ENCODE peak calls at places on chromosome X, in four cellular contexts. Y is PC-9, N is PC-3, X is keratinocyte. S is an unnamed sample.

GRCh38 chrX:13716905-13717304 is 17.5 kb downstream of the TRAPPC2 start:
- DNase-seq in Y (no peak), N (no peak), X (no peak), S (no peak)

GRCh38 chrX:45557390-45557789 is 356.7 kb upstream of the DIPK2B start:
- DNase-seq in N (peak; percentile 43), X (no peak), Y (no peak), S (peak; percentile 25)

GRCh38 chrX:7586126-7586525 is 256.8 kb upstream of the VCX start:
- DNase-seq in N (peak; percentile 53), X (no peak), Y (no peak), S (peak; percentile 16)

GRCh38 chrX:96770315-96770714 is 85.7 kb downstream of the DIAPH2 start:
- DNase-seq in X (no peak), Y (no peak), N (peak; percentile 52), S (no peak)

GRCh38 chrX:65686246-65686645 is 18.8 kb downstream of the MSN start:
- DNase-seq in Y (no peak), N (no peak), X (no peak), S (no peak)

GRCh38 chrX:46690818-46691217 is 68.1 kb downstream of the SLC9A7 start:
- DNase-seq in Y (no peak), N (no peak), X (no peak), S (no peak)

GRCh38 chrX:54721424-54721823 is 76.6 kb downstream of the ITIH6 start:
- DNase-seq in Y (peak; percentile 8), X (no peak), N (peak; percentile 76), S (peak; percentile 60)

GRCh38 chrX:120309873-120310730 is 1.2 kb downstream of the TMEM255A start:
- DNase-seq in Y (peak; percentile 51), N (peak; percentile 38), X (peak; percentile 2), S (no peak)

GRCh38 chrX:7061429-7061828 is 86.1 kb upstream of the STS start:
- DNase-seq in Y (no peak), N (peak; percentile 36), X (no peak), S (no peak)

GRCh38 chrX:68843992-68844391 is 15.2 kb downstream of the EFNB1 start:
- DNase-seq in X (no peak), N (peak; percentile 59), Y (no peak), S (peak; percentile 68)

DNA sequence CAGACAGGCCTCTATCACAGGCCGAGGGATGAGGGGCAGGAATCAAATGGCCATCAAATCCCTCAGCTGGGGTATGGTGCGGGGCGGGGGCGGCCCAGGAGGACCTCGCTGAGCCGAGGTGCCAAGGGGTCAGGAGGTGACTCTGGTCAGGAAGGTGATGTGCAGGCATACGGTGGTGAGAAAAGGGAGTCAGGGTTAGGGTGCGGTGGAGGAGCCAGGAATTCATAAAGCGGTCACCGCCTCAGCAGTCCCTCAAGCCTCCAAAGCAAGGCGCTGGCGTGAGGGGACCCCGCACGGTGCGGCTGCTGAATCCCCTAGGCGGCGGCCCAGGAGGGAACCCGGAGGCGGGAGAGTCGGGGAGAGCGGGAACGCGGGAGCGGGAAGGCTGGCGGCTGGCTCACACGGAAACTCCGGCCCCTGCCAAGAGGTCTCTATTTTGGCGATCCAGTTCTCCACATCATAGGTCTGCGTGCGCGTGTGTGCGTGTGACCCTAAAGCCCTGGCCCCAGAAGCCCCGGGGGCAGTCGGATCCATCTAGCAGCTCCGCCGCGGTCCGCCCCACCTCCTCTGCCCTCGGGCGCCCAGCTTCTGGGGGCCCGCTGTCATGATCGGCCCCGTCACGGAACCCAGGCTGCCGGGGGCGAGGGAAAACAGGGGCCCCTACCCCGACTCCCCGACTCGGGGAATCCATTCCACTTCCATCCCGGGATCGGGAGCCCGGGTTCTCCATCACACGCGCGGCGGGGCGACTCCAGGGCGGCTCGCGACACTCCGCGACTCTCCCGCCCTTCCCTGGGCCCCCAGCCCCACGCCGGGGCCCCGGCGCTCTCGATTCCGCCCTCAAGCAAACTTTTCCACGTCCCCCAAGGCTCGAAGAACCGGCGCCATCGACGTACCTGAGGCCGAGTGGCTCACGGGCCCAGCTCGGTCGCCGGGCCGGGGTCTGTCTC is 593 bp downstream of the ELF4 start:
- DNase-seq in Y (no peak), X (no peak), N (peak; percentile 21), S (no peak)
- TF ChIP-seq EZH2 in Y (no peak), X (no peak), N (no peak), S (no peak)

GRCh38 chrX:1453951-1454785 is 1.5 kb upstream of the ASMTL start:
- DNase-seq in N (peak; percentile 82), Y (peak; percentile 73), X (no peak), S (peak; percentile 67)
- H2AFZ ChIP-seq in N (no peak overlapping the region), Y (no peak overlapping the region), X (no peak overlapping the region), S (no peak overlapping the region)

GRCh38 chrX:48927736-48928382 is 9.0 kb upstream of the PIM2 start:
- DNase-seq in Y (no peak), X (no peak), N (no peak), S (no peak)
- H3K4me2 ChIP-seq in Y (no peak overlapping the region), X (no peak overlapping the region), N (no peak overlapping the region), S (no peak overlapping the region)

DNA sequence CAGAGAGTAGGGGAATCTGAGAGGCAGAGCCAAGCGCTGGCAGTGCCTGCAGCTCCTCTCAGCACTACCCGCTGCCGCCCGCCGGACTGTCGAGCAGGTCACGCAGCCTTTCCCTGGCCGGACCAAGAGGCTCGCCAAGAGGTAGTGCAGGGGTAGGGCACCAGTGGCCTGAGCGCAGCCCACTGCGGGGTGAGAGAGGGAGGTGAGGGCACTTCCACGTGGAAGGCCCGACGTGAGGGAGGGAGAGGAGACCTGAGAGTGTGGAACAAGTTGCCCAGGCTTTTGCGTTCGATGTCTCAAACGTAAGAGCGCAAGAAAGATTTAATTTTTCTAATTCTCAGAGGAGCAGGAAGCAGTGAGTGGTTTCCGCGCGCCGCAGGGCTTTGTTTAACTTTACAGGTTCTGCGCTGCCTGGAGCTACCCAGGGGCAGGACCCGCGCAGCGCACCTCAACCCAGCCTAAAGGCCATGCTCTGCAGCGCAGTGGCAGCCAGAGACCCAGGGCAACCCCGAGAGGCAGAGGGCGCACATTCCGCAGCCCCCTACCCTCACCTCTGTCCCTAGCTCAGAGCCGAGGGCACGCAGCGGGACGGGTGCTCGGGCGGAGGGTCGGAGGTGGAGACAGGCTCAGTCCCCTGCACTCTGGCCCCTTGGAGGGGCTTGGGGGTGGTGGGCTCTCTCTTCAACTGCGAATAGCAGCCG is 14.9 kb downstream of the ARHGAP36 start:
- DNase-seq in X (no peak), Y (no peak), N (no peak), S (no peak)
- TF ChIP-seq EZH2 in X (no peak), Y (no peak), N (no peak), S (no peak)

GRCh38 chrX:2536974-2537373 is 36.2 kb upstream of the DHRSX start:
- DNase-seq in N (no peak), X (no peak), Y (no peak), S (no peak)

GRCh38 chrX:2538016-2538415 is 37.2 kb upstream of the DHRSX start:
- DNase-seq in X (no peak), Y (no peak), N (no peak), S (no peak)

GRCh38 chrX:2533424-2533823 is 32.6 kb upstream of the DHRSX start:
- DNase-seq in X (no peak), Y (no peak), N (no peak), S (no peak)
- H2AFZ ChIP-seq in X (peak overlapping the region; percentile 42), Y (no peak overlapping the region), N (no peak overlapping the region), S (no peak overlapping the region)

DNA sequence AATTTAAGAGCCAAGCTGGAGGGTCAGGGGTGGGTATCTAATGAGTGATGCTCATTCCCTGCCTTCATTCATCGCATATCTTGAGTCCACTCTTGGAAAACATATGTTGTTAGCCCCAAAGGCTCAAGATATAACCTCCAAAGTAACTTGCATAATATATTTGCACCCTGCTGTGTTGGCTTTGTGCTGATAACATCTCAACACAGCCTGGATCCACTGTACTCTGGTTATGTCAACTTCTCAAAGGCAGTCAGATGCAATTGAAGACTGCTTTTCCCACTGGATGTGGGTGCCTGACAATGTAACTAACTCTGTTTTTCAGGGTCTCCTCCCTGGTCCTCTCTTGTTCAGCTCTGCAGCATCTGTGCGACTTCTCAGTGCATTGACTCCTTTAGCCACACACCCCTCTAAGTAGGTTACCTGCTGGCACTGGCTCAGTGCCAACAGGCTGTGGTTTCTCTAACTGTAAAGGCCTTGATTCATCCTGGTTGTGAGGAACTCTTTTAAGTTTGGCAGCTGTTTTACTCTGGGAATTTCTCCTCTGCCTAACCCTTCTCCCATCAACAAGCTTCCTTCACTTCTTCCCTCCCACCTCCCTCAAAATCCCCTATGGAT is 28.1 kb downstream of the SLC16A2 start:
- DNase-seq in N (peak; percentile 85), Y (no peak), X (peak; percentile 33), S (peak; percentile 76)
- H3K4me2 ChIP-seq in N (peak overlapping the region; percentile 72), Y (peak overlapping the region; percentile 61), X (peak overlapping the region; percentile 20), S (no peak overlapping the region)

DNA sequence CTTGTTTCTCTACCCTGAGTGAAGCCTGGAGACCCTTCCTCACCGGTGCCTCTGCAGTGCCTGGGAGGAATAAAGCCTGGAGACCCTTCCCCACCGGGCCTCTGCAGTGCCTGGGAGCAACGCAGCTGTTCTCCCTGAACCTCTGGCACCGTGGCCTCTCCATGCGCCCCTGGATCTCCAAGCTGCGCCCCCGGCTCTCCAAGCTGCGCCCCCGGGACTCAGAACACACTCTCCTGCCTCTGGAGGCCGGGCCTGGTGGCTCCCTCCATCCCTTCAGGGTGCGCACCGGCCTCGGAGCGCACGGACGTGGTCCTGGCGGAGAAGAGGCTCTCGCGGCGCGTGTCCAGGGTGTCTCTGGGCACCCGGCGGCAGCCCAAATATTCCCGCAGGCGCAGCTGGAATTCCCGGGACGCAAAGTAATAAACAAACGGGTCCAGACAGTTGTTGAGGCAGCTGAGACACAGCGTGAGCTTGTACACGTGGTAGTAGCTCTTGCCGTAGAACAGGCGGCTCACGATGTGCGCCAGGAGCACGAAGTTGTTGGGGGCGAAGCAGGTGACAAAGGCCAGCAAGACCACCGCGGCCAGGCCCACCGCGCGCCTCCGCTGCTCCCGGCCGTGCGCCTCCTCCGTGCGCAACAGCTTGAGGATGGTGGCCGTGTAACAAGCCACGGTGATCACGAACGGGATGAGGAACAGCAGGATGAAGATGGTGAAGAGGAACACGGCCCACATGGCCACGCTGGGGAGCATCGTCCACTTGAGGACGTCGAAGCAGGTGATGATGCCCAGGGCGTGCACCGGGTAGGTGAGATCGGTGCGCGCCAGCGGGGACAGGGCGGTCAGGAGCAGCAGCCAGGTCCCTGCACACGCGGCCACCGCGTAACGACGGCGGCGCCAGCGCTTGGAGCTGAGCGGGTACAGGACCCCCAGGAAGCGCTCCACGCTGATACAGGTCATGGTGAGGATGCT is 12.8 kb upstream of the ASMTL start:
- DNase-seq in N (no peak), Y (no peak), X (no peak), S (peak; percentile 23)
- TF ChIP-seq EZH2 in N (no peak), Y (no peak), X (no peak), S (no peak)

GRCh38 chrX:11272863-11273262 is 20.4 kb upstream of the AMELX start:
- DNase-seq in X (no peak), N (no peak), Y (no peak), S (no peak)
- H2AFZ ChIP-seq in X (no peak overlapping the region), N (no peak overlapping the region), Y (no peak overlapping the region), S (no peak overlapping the region)